ENCODE peak calls at places on chromosomes 4 and X, in four cellular contexts. G is lower leg skin, V is fibroblast of lung, Q is mammary epithelial cell. N is an unnamed sample.

GRCh38 chrX:107589243-107589642 is 39.1 kb upstream of the PRPS1 start:
- DNase-seq in G (no peak), V (no peak), Q (no peak), N (no peak)

GRCh38 chrX:128464091-128464490 is 411.9 kb upstream of the ACTRT1 start:
- DNase-seq in G (no peak), V (peak), Q (peak), N (no peak)

GRCh38 chr4:81429607-81430006 is 42.1 kb downstream of the RASGEF1B start:
- DNase-seq in G (no peak), V (no peak), Q (no peak), N (no peak)

GRCh38 chr4:39865280-39865679 is 112.4 kb downstream of the PDS5A start:
- DNase-seq in G (no peak), V (no peak), Q (no peak), N (no peak)

GRCh38 chrX:136488706-136489105 is 959 bp downstream of the BRS3 start:
- DNase-seq in G (no peak), V (no peak), Q (no peak), N (no peak)

GRCh38 chr4:94827481-94828110 is 69.8 kb downstream of the BMPR1B start:
- DNase-seq in G (no peak), V (peak), Q (peak), N (peak)

GRCh38 chr4:120317713-120318112 is 251.1 kb upstream of the MAD2L1 start:
- DNase-seq in G (no peak), V (no peak), Q (no peak), N (no peak)

GRCh38 chr4:104989363-104989762 is 157.3 kb upstream of the TET2 start:
- DNase-seq in G (no peak), V (peak), Q (peak), N (peak)

GRCh38 chr4:20305976-20306375 is 54.3 kb downstream of the SLIT2 start:
- DNase-seq in G (no peak), V (no peak), Q (no peak), N (no peak)

GRCh38 chrX:71618303-71618721 is at the start of gene CXCR3:
- DNase-seq in G (no peak), V (peak), Q (no peak), N (no peak)

GRCh38 chrX:22699591-22700091 is 300.1 kb upstream of the DDX53 start:
- DNase-seq in G (peak), V (peak), Q (no peak), N (no peak)

GRCh38 chr4:89427765-89428164 is 120.2 kb upstream of the GPRIN3 start:
- DNase-seq in G (no peak), V (no peak), Q (no peak), N (no peak)

GRCh38 chr4:184282895-184283654 is 65.4 kb upstream of the ENPP6 start:
- DNase-seq in G (no peak), V (no peak), Q (no peak), N (no peak)
- TF ChIP-seq CTCF in G (no peak), V (no peak), Q (no peak), N (no peak)

DNA sequence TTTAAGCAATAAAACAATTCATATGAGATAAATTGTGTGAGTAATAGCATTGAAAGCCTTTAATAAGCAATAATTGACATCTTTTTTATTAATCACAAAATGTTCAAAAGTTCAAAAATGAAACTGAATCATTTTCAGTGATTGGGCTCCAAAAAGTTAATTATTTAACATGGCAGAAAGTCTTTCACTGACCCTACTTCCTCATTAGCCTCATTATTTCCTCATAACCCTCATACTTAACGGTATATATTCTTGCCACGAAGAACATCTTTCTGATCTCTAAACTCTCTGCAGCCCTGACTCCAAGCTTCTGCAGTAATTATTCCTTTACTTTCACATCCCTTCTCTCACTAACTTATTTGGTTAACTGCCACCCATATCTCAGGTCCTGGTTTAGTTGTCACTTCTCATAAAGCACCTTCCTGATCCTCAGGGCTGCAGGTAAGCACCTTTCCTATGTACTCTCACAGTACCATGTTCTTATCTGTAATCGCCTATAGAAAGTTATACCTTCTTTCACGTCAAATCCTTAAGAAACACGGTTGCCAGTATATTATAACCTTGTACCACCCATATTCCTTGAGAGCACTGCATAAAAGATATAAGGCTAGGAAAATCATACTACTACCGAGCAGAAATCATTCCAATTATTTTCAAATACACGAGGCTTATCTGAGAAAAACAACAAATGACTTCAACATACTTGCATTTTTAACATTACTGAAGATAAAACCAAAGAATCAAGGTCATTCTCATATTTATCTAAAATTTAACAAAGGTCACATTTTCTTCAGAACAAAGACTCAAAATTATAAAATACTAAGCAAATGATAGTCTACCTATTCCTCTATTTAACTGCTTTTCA is 72.2 kb downstream of the PPP3CA start:
- DNase-seq in G (no peak), V (peak), Q (no peak), N (no peak)
- H3K4me3 ChIP-seq in G (no peak), V (no peak), Q (no peak), N (no peak)

GRCh38 chr4:52014903-52015302 is 5.3 kb downstream of the LRRC66 start:
- DNase-seq in G (no peak), V (no peak), Q (no peak), N (no peak)

GRCh38 chr4:52016985-52017384 is 3.2 kb downstream of the LRRC66 start:
- DNase-seq in G (no peak), V (no peak), Q (no peak), N (no peak)

GRCh38 chr4:52017809-52018208 is 2.4 kb downstream of the LRRC66 start:
- DNase-seq in G (no peak), V (no peak), Q (no peak), N (no peak)

GRCh38 chr4:52010976-52011375 is 9.2 kb downstream of the LRRC66 start:
- DNase-seq in G (no peak), V (peak), Q (no peak), N (no peak)

GRCh38 chr4:52015366-52015765 is 4.8 kb downstream of the LRRC66 start:
- DNase-seq in G (no peak), V (peak), Q (no peak), N (no peak)
- TF ChIP-seq CTCF in G (no peak), V (peak), Q (no peak), N (peak)

GRCh38 chrX:65635824-65636223 is 31.6 kb upstream of the MSN start:
- DNase-seq in G (no peak), V (no peak), Q (no peak), N (no peak)

GRCh38 chrX:65635371-65635770 is 32.1 kb upstream of the MSN start:
- DNase-seq in G (no peak), V (peak), Q (no peak), N (no peak)

GRCh38 chrX:65634732-65635131 is 32.7 kb upstream of the MSN start:
- DNase-seq in G (no peak), V (no peak), Q (no peak), N (no peak)

DNA sequence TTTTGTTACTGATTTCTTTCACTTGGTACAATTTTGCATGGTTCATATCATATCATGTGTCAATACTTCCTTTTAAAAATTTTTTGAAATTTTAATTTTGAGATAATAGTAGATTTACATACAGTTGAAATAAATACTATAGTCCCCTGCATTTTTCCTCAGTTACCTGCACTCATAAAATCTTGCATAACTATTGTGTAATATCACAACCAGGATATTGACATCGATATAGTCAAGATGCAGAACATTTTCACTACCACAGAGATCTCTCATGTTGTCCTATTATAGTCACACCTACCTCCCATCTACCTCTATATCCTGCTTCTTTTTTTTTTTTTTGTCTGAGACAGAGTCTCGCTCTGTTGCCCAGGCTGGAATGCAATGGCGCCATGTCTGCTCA is 36.7 kb upstream of the MSN start:
- DNase-seq in G (no peak), V (no peak), Q (no peak), N (no peak)
- H3K4me3 ChIP-seq in G (no peak), V (no peak), Q (no peak), N (no peak)

N was measured in retinal pigment epithelial cell.